ENCODE peak calls at places on chromosome 17, in seven cellular contexts. One of them, this sample, is unnamed.

GRCh38 chr17:72336804-72337070 is 215.9 kb downstream of the SOX9 start:
- DNase-seq in hepatocyte: no peak
- DNase-seq in fibroblast of lung: no peak
- DNase-seq in chondrocyte: no peak
- DNase-seq in OCI-LY7: no peak
- DNase-seq in AG09319: no peak
- DNase-seq in thoracic aorta: no peak
- DNase-seq in this sample: no peak

GRCh38 chr17:50234581-50234980 is 33.1 kb upstream of the COL1A1 start:
- DNase-seq in fibroblast of lung: peak
- DNase-seq in OCI-LY7: no peak
- DNase-seq in hepatocyte: no peak
- DNase-seq in chondrocyte: no peak
- DNase-seq in thoracic aorta: no peak
- DNase-seq in AG09319: no peak
- DNase-seq in this sample: no peak

GRCh38 chr17:33290156-33290697 is 2.9 kb downstream of the ASIC2 start:
- DNase-seq in fibroblast of lung: no peak
- DNase-seq in AG09319: no peak
- DNase-seq in chondrocyte: no peak
- DNase-seq in hepatocyte: no peak
- DNase-seq in thoracic aorta: no peak
- DNase-seq in OCI-LY7: no peak
- DNase-seq in this sample: no peak

GRCh38 chr17:78865682-78866390 is 25.2 kb upstream of the USP36 start:
- DNase-seq in AG09319: peak
- DNase-seq in OCI-LY7: peak
- DNase-seq in hepatocyte: peak
- DNase-seq in thoracic aorta: peak
- DNase-seq in fibroblast of lung: peak
- DNase-seq in chondrocyte: no peak
- DNase-seq in this sample: no peak

GRCh38 chr17:63881935-63882601 is at the start of gene GH2:
- DNase-seq in AG09319: no peak
- DNase-seq in OCI-LY7: peak
- DNase-seq in hepatocyte: peak
- DNase-seq in thoracic aorta: no peak
- DNase-seq in fibroblast of lung: peak
- DNase-seq in chondrocyte: no peak
- DNase-seq in this sample: no peak

GRCh38 chr17:70323269-70323668 is 153.9 kb downstream of the KCNJ2 start:
- DNase-seq in AG09319: no peak
- DNase-seq in thoracic aorta: no peak
- DNase-seq in hepatocyte: no peak
- DNase-seq in chondrocyte: no peak
- DNase-seq in OCI-LY7: no peak
- DNase-seq in fibroblast of lung: no peak
- DNase-seq in this sample: no peak

GRCh38 chr17:59769891-59770290 is 62.4 kb downstream of the VMP1 start:
- DNase-seq in thoracic aorta: no peak
- DNase-seq in fibroblast of lung: peak
- DNase-seq in hepatocyte: no peak
- DNase-seq in AG09319: no peak
- DNase-seq in OCI-LY7: no peak
- DNase-seq in chondrocyte: no peak
- DNase-seq in this sample: no peak

GRCh38 chr17:8121531-8122390 is 2.1 kb downstream of the HES7 start:
- DNase-seq in thoracic aorta: no peak
- DNase-seq in OCI-LY7: peak
- DNase-seq in fibroblast of lung: peak
- DNase-seq in hepatocyte: peak
- DNase-seq in AG09319: no peak
- DNase-seq in chondrocyte: no peak
- DNase-seq in this sample: no peak

GRCh38 chr17:77930780-77931768 is 27.4 kb upstream of the TNRC6C start:
- DNase-seq in AG09319: no peak
- DNase-seq in thoracic aorta: no peak
- DNase-seq in hepatocyte: no peak
- DNase-seq in fibroblast of lung: no peak
- DNase-seq in chondrocyte: no peak
- DNase-seq in OCI-LY7: no peak
- DNase-seq in this sample: no peak

GRCh38 chr17:57489321-57489720 is 233.0 kb downstream of the MSI2 start:
- DNase-seq in OCI-LY7: no peak
- DNase-seq in hepatocyte: no peak
- DNase-seq in chondrocyte: no peak
- DNase-seq in AG09319: no peak
- DNase-seq in fibroblast of lung: no peak
- DNase-seq in thoracic aorta: no peak
- DNase-seq in this sample: no peak

GRCh38 chr17:43479948-43480347 is 3.8 kb upstream of the DHX8 start:
- DNase-seq in AG09319: no peak
- DNase-seq in fibroblast of lung: no peak
- DNase-seq in chondrocyte: no peak
- DNase-seq in OCI-LY7: no peak
- DNase-seq in hepatocyte: no peak
- DNase-seq in thoracic aorta: no peak
- DNase-seq in this sample: no peak

GRCh38 chr17:1011760-1012735 is 15.1 kb downstream of the TIMM22 start:
- DNase-seq in fibroblast of lung: no peak
- DNase-seq in chondrocyte: peak
- DNase-seq in AG09319: no peak
- DNase-seq in hepatocyte: no peak
- DNase-seq in thoracic aorta: no peak
- DNase-seq in OCI-LY7: no peak
- DNase-seq in this sample: no peak

GRCh38 chr17:50260501-50260911 is 13.8 kb upstream of the TMEM92 start:
- DNase-seq in thoracic aorta: no peak
- DNase-seq in AG09319: no peak
- DNase-seq in chondrocyte: no peak
- DNase-seq in hepatocyte: peak
- DNase-seq in OCI-LY7: no peak
- DNase-seq in fibroblast of lung: no peak
- DNase-seq in this sample: no peak

GRCh38 chr17:28086519-28086918 is 44.0 kb downstream of the NLK start:
- DNase-seq in hepatocyte: no peak
- DNase-seq in OCI-LY7: no peak
- DNase-seq in chondrocyte: no peak
- DNase-seq in fibroblast of lung: peak
- DNase-seq in thoracic aorta: no peak
- DNase-seq in AG09319: no peak
- DNase-seq in this sample: no peak

GRCh38 chr17:71757956-71758355 is 362.9 kb upstream of the SOX9 start:
- DNase-seq in AG09319: no peak
- DNase-seq in thoracic aorta: no peak
- DNase-seq in fibroblast of lung: no peak
- DNase-seq in chondrocyte: no peak
- DNase-seq in OCI-LY7: no peak
- DNase-seq in hepatocyte: no peak
- DNase-seq in this sample: no peak

GRCh38 chr17:67718325-67718941 is 697 bp downstream of the NOL11 start:
- DNase-seq in fibroblast of lung: peak
- DNase-seq in hepatocyte: peak
- DNase-seq in AG09319: no peak
- DNase-seq in chondrocyte: no peak
- DNase-seq in OCI-LY7: peak
- DNase-seq in thoracic aorta: no peak
- DNase-seq in this sample: no peak

GRCh38 chr17:31386542-31387075 is 4.9 kb upstream of the RAB11FIP4 start:
- DNase-seq in hepatocyte: no peak
- DNase-seq in AG09319: no peak
- DNase-seq in fibroblast of lung: no peak
- DNase-seq in chondrocyte: no peak
- DNase-seq in thoracic aorta: no peak
- DNase-seq in OCI-LY7: no peak
- DNase-seq in this sample: no peak

GRCh38 chr17:16511515-16511914 is 19.5 kb upstream of the LRRC75A start:
- DNase-seq in fibroblast of lung: no peak
- DNase-seq in OCI-LY7: no peak
- DNase-seq in chondrocyte: no peak
- DNase-seq in AG09319: no peak
- DNase-seq in thoracic aorta: no peak
- DNase-seq in hepatocyte: no peak
- DNase-seq in this sample: no peak

GRCh38 chr17:16516594-16517018 is 24.6 kb upstream of the LRRC75A start:
- DNase-seq in AG09319: no peak
- DNase-seq in thoracic aorta: no peak
- DNase-seq in chondrocyte: no peak
- DNase-seq in hepatocyte: peak
- DNase-seq in OCI-LY7: no peak
- DNase-seq in fibroblast of lung: peak
- DNase-seq in this sample: no peak

GRCh38 chr17:16515933-16516332 is 23.9 kb upstream of the LRRC75A start:
- DNase-seq in fibroblast of lung: no peak
- DNase-seq in OCI-LY7: no peak
- DNase-seq in AG09319: no peak
- DNase-seq in hepatocyte: no peak
- DNase-seq in chondrocyte: no peak
- DNase-seq in thoracic aorta: no peak
- DNase-seq in this sample: no peak

GRCh38 chr17:16512011-16512410 is 20.0 kb upstream of the LRRC75A start:
- DNase-seq in OCI-LY7: peak
- DNase-seq in fibroblast of lung: no peak
- DNase-seq in AG09319: no peak
- DNase-seq in thoracic aorta: no peak
- DNase-seq in chondrocyte: no peak
- DNase-seq in hepatocyte: no peak
- DNase-seq in this sample: no peak

DNA sequence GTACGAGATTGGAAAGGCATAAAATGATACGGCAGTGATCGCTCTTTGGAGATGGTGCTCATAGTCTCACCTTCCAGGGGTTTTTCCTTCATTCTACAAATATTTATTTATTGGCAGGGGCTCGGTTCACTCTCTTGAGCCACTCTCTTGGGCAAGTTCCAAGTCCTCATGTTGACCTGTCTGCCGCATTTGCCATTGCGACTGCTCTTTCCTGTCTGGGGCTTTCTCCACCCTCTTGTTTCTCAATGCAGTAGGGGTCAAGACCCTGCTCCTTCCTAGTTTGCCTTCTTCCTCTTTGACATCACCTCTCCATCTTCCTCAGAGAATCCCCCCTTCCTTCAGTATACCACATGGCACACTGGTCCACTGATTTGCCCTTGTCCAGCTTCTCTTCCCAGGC is 21.9 kb upstream of the LRRC75A start:
- DNase-seq in hepatocyte: no peak
- DNase-seq in thoracic aorta: no peak
- DNase-seq in fibroblast of lung: no peak
- DNase-seq in OCI-LY7: no peak
- DNase-seq in chondrocyte: no peak
- DNase-seq in AG09319: no peak
- DNase-seq in this sample: no peak
- TF ChIP-seq CTCF in hepatocyte: no peak
- TF ChIP-seq CTCF in thoracic aorta: no peak
- TF ChIP-seq CTCF in fibroblast of lung: no peak
- TF ChIP-seq CTCF in OCI-LY7: no peak
- TF ChIP-seq CTCF in chondrocyte: no peak
- TF ChIP-seq CTCF in AG09319: no peak
- TF ChIP-seq CTCF in this sample: no peak

GRCh38 chr17:9824094-9824493 is 1.6 kb upstream of the GLP2R start:
- DNase-seq in chondrocyte: no peak
- DNase-seq in AG09319: no peak
- DNase-seq in thoracic aorta: no peak
- DNase-seq in fibroblast of lung: no peak
- DNase-seq in OCI-LY7: no peak
- DNase-seq in hepatocyte: no peak
- DNase-seq in this sample: no peak
- TF ChIP-seq CTCF in chondrocyte: peak
- TF ChIP-seq CTCF in AG09319: no peak
- TF ChIP-seq CTCF in thoracic aorta: no peak
- TF ChIP-seq CTCF in fibroblast of lung: no peak
- TF ChIP-seq CTCF in OCI-LY7: peak
- TF ChIP-seq CTCF in hepatocyte: no peak
- TF ChIP-seq CTCF in this sample: no peak

GRCh38 chr17:39352511-39352910 is 48.9 kb downstream of the FBXL20 start:
- DNase-seq in thoracic aorta: no peak
- DNase-seq in hepatocyte: no peak
- DNase-seq in AG09319: no peak
- DNase-seq in fibroblast of lung: no peak
- DNase-seq in OCI-LY7: no peak
- DNase-seq in chondrocyte: no peak
- DNase-seq in this sample: no peak
- TF ChIP-seq CTCF in thoracic aorta: no peak
- TF ChIP-seq CTCF in hepatocyte: no peak
- TF ChIP-seq CTCF in AG09319: no peak
- TF ChIP-seq CTCF in fibroblast of lung: no peak
- TF ChIP-seq CTCF in OCI-LY7: peak
- TF ChIP-seq CTCF in chondrocyte: peak
- TF ChIP-seq CTCF in this sample: no peak

DNA sequence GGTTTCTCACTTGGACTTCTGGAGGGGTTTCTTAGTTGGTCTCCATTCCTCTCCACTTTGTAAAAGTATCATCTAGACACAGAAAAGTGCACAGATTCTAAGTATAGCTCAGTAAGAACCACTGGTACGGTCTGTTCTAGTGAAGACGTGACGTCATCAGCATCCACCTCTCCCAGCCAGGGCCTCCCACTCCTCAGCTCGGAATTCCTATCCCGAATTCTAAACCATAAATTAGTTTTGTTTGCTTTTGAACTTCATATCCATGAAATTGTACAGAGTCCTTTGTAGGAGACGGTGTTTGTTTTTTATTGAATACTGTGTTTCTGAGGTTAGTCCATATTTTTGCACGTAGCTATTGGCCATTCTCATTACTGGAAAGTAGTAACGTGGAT is 25.5 kb downstream of the FOXK2 start:
- DNase-seq in chondrocyte: no peak
- DNase-seq in OCI-LY7: no peak
- DNase-seq in hepatocyte: peak
- DNase-seq in thoracic aorta: no peak
- DNase-seq in fibroblast of lung: no peak
- DNase-seq in AG09319: no peak
- DNase-seq in this sample: no peak
- TF ChIP-seq CTCF in chondrocyte: no peak
- TF ChIP-seq CTCF in OCI-LY7: no peak
- TF ChIP-seq CTCF in hepatocyte: no peak
- TF ChIP-seq CTCF in thoracic aorta: no peak
- TF ChIP-seq CTCF in fibroblast of lung: no peak
- TF ChIP-seq CTCF in AG09319: no peak
- TF ChIP-seq CTCF in this sample: no peak

GRCh38 chr17:2421315-2422147 is 20.7 kb upstream of the MNT start:
- DNase-seq in hepatocyte: no peak
- DNase-seq in OCI-LY7: peak
- DNase-seq in thoracic aorta: no peak
- DNase-seq in chondrocyte: no peak
- DNase-seq in AG09319: no peak
- DNase-seq in fibroblast of lung: no peak
- DNase-seq in this sample: no peak
- TF ChIP-seq CTCF in hepatocyte: peak
- TF ChIP-seq CTCF in OCI-LY7: peak
- TF ChIP-seq CTCF in thoracic aorta: no peak
- TF ChIP-seq CTCF in chondrocyte: peak
- TF ChIP-seq CTCF in AG09319: peak
- TF ChIP-seq CTCF in fibroblast of lung: peak
- TF ChIP-seq CTCF in this sample: peak

This sample was measured in kidney epithelial cell.